ENCODE peak calls at places on chromosomes 2 and 18, in five cellular contexts. One of them, this sample, is unnamed.

GRCh38 chr2:215419769-215420470 is 15.9 kb downstream of the FN1 start:
- DNase-seq in MM.1S: no peak
- DNase-seq in lower lobe of right lung: no peak
- DNase-seq in CD4-positive, CD25-positive, alpha-beta regulatory T cell: no peak
- DNase-seq in GM23338: no peak
- DNase-seq in this sample: no peak

GRCh38 chr2:27627963-27628766 is 647 bp downstream of the CCDC121 start:
- DNase-seq in MM.1S: no peak
- DNase-seq in lower lobe of right lung: no peak
- DNase-seq in CD4-positive, CD25-positive, alpha-beta regulatory T cell: no peak
- DNase-seq in GM23338: peak; percentile 25
- DNase-seq in this sample: peak; percentile 57

GRCh38 chr2:110993557-110994231 is 127.0 kb upstream of the BCL2L11 start:
- DNase-seq in MM.1S: no peak
- DNase-seq in lower lobe of right lung: peak; percentile 64
- DNase-seq in CD4-positive, CD25-positive, alpha-beta regulatory T cell: no peak
- DNase-seq in GM23338: no peak
- DNase-seq in this sample: no peak

GRCh38 chr18:63878982-63879381 is 8.5 kb upstream of the SERPINB2 start:
- DNase-seq in MM.1S: no peak
- DNase-seq in lower lobe of right lung: no peak
- DNase-seq in CD4-positive, CD25-positive, alpha-beta regulatory T cell: no peak
- DNase-seq in GM23338: no peak
- DNase-seq in this sample: no peak

GRCh38 chr2:2806711-2807110 is 475.6 kb upstream of the MYT1L start:
- DNase-seq in MM.1S: no peak
- DNase-seq in lower lobe of right lung: no peak
- DNase-seq in CD4-positive, CD25-positive, alpha-beta regulatory T cell: no peak
- DNase-seq in GM23338: no peak
- DNase-seq in this sample: peak; percentile 55

GRCh38 chr2:81895620-81896245 is 1591.2 kb upstream of the LRRTM1 start:
- DNase-seq in MM.1S: no peak
- DNase-seq in lower lobe of right lung: no peak
- DNase-seq in CD4-positive, CD25-positive, alpha-beta regulatory T cell: no peak
- DNase-seq in GM23338: no peak
- DNase-seq in this sample: no peak

GRCh38 chr18:22683196-22683676 is 249.9 kb upstream of the RBBP8 start:
- DNase-seq in MM.1S: no peak
- DNase-seq in lower lobe of right lung: no peak
- DNase-seq in CD4-positive, CD25-positive, alpha-beta regulatory T cell: no peak
- DNase-seq in GM23338: no peak
- DNase-seq in this sample: peak; percentile 83

GRCh38 chr2:127226520-127227263 is 6.6 kb upstream of the CYP27C1 start:
- DNase-seq in MM.1S: no peak
- DNase-seq in lower lobe of right lung: peak; percentile 85
- DNase-seq in CD4-positive, CD25-positive, alpha-beta regulatory T cell: no peak
- DNase-seq in GM23338: no peak
- DNase-seq in this sample: no peak

GRCh38 chr18:60075477-60075876 is 175.7 kb downstream of the PMAIP1 start:
- DNase-seq in MM.1S: no peak
- DNase-seq in lower lobe of right lung: no peak
- DNase-seq in CD4-positive, CD25-positive, alpha-beta regulatory T cell: no peak
- DNase-seq in GM23338: peak; percentile 14
- DNase-seq in this sample: no peak

GRCh38 chr2:221423212-221423804 is 148.8 kb downstream of the EPHA4 start:
- DNase-seq in MM.1S: no peak
- DNase-seq in lower lobe of right lung: no peak
- DNase-seq in CD4-positive, CD25-positive, alpha-beta regulatory T cell: no peak
- DNase-seq in GM23338: no peak
- DNase-seq in this sample: no peak

GRCh38 chr2:27655155-27655951 is 8.1 kb downstream of the SUPT7L start:
- DNase-seq in MM.1S: no peak
- DNase-seq in lower lobe of right lung: no peak
- DNase-seq in CD4-positive, CD25-positive, alpha-beta regulatory T cell: no peak
- DNase-seq in GM23338: peak; percentile 11
- DNase-seq in this sample: no peak

DNA sequence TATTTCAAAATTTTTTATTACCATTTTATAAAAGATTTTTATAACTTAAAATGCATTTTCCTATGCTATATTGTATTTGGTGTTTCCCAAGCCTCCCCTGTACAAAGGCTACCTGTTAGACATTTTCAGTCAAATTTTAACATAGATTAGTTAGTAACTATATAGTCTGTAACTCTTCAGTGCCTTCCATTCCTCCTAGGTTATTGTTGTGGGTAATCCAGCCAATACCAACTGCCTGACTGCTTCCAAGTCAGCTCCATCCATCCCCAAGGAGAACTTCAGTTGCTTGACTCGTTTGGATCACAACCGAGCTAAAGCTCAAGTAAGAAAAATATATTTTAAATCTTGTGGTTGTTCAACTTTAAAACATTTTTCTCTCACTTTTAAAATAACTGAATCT is 10.2 kb downstream of the MDH1 start:
- DNase-seq in MM.1S: no peak
- DNase-seq in lower lobe of right lung: no peak
- DNase-seq in CD4-positive, CD25-positive, alpha-beta regulatory T cell: no peak
- DNase-seq in GM23338: no peak
- DNase-seq in this sample: no peak
- H3K36me3 ChIP-seq in MM.1S: peaks cover 21% of the 10 kb centered on the region
- H3K36me3 ChIP-seq in lower lobe of right lung: peaks cover 94% of the 10 kb centered on the region
- H3K36me3 ChIP-seq in CD4-positive, CD25-positive, alpha-beta regulatory T cell: peaks cover 78% of the 10 kb centered on the region
- H3K36me3 ChIP-seq in GM23338: peaks cover 54% of the 10 kb centered on the region
- H3K36me3 ChIP-seq in this sample: peaks cover 4% of the 10 kb centered on the region

GRCh38 chr18:62732631-62733030 is 17.3 kb downstream of the PHLPP1 start:
- DNase-seq in MM.1S: no peak
- DNase-seq in lower lobe of right lung: no peak
- DNase-seq in CD4-positive, CD25-positive, alpha-beta regulatory T cell: no peak
- DNase-seq in GM23338: no peak
- DNase-seq in this sample: no peak

GRCh38 chr18:62730926-62731325 is 15.6 kb downstream of the PHLPP1 start:
- DNase-seq in MM.1S: no peak
- DNase-seq in lower lobe of right lung: no peak
- DNase-seq in CD4-positive, CD25-positive, alpha-beta regulatory T cell: no peak
- DNase-seq in GM23338: no peak
- DNase-seq in this sample: no peak

GRCh38 chr18:62725896-62726295 is 10.6 kb downstream of the PHLPP1 start:
- DNase-seq in MM.1S: no peak
- DNase-seq in lower lobe of right lung: no peak
- DNase-seq in CD4-positive, CD25-positive, alpha-beta regulatory T cell: no peak
- DNase-seq in GM23338: no peak
- DNase-seq in this sample: no peak

GRCh38 chr18:62728254-62728653 is 12.9 kb downstream of the PHLPP1 start:
- DNase-seq in MM.1S: no peak
- DNase-seq in lower lobe of right lung: no peak
- DNase-seq in CD4-positive, CD25-positive, alpha-beta regulatory T cell: no peak
- DNase-seq in GM23338: no peak
- DNase-seq in this sample: no peak

DNA sequence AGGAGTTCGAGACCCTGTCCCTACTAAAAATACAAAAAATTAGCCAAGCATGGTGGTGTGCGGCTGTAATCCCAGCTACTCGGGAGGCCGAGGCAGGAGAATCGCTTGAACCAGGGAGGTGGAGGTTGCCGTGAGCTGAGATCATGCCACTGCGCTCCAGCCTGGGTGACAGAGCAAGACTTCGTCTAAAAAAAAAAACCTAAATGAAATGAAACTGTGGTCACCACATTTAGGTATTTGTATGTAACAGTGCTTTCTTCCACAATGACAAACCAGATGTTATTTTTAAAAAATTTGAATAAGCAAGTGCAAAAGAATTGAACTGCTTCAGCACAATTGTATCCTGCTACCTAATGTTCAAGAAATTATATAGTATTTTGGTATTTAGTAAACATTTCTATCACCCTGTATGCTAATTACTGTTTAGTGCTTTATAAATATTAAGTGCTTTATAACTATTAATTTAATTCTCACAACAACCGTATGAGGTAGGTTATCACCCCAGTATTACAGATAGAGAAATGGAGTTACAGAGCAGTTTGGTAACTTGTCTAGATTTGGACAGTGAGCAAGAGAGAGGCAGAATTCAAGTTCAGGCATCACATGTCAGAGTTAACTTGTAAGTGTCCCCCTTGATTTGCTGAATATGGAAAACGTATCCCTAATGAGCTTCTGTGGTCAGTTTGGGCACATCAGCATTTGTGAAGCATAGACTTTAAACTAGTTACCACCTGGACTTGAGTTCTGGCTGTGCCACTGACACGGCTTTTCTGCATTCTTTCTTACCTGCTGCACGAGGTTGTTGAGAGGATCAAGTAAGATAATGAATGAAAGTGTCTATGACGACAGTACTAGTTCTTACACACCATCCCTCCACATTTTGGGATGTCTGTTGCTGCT is 14.4 kb downstream of the PHLPP1 start:
- DNase-seq in MM.1S: peak; percentile 75
- DNase-seq in lower lobe of right lung: no peak
- DNase-seq in CD4-positive, CD25-positive, alpha-beta regulatory T cell: no peak
- DNase-seq in GM23338: no peak
- DNase-seq in this sample: no peak
- H3K27ac ChIP-seq in MM.1S: peak overlapping the region; percentile 42
- H3K27ac ChIP-seq in lower lobe of right lung: no peak overlapping the region
- H3K27ac ChIP-seq in CD4-positive, CD25-positive, alpha-beta regulatory T cell: no peak overlapping the region
- H3K27ac ChIP-seq in GM23338: peak overlapping the region; percentile 63
- H3K27ac ChIP-seq in this sample: no peak overlapping the region

DNA sequence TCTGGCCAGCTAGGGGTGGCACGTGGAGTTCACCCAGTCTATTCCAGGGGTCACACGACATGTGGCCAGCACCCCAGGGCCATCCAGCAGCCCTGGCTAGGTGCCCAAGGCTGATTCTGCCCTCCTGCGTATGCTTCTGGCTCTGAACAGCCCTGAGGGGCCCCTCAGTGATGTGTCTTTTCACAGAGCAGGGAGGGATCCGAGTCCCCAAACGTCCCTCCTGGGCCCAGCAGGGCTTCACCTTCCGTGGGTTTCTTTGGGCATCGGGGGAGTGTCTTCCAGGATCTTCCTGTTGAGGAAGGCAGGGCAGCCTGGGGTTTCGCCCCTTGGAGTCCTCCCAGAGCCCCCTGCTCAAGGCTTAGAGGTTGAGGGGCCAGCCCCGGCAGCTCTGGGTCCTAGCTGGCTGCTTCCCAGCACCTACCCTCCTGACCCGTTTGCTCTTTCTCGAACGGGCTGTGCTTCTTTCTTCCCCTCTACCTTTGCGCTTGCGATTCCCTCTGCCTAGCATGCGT is 165.9 kb downstream of the DYSF start:
- DNase-seq in MM.1S: no peak
- DNase-seq in lower lobe of right lung: no peak
- DNase-seq in CD4-positive, CD25-positive, alpha-beta regulatory T cell: no peak
- DNase-seq in GM23338: no peak
- DNase-seq in this sample: no peak
- H3K4me3 ChIP-seq in MM.1S: no peak overlapping the region
- H3K4me3 ChIP-seq in lower lobe of right lung: no peak overlapping the region
- H3K4me3 ChIP-seq in CD4-positive, CD25-positive, alpha-beta regulatory T cell: no peak overlapping the region
- H3K4me3 ChIP-seq in GM23338: no peak overlapping the region
- H3K4me3 ChIP-seq in this sample: no peak overlapping the region

GRCh38 chr18:13542520-13542847 is 183.9 kb downstream of the FAM210A start:
- DNase-seq in MM.1S: no peak
- DNase-seq in lower lobe of right lung: no peak
- DNase-seq in CD4-positive, CD25-positive, alpha-beta regulatory T cell: no peak
- DNase-seq in GM23338: no peak
- DNase-seq in this sample: no peak

GRCh38 chr18:13543811-13544732 is 182.3 kb downstream of the FAM210A start:
- DNase-seq in MM.1S: no peak
- DNase-seq in lower lobe of right lung: no peak
- DNase-seq in CD4-positive, CD25-positive, alpha-beta regulatory T cell: no peak
- DNase-seq in GM23338: no peak
- DNase-seq in this sample: no peak

GRCh38 chr18:13541621-13542519 is 184.5 kb downstream of the FAM210A start:
- DNase-seq in MM.1S: no peak
- DNase-seq in lower lobe of right lung: no peak
- DNase-seq in CD4-positive, CD25-positive, alpha-beta regulatory T cell: no peak
- DNase-seq in GM23338: no peak
- DNase-seq in this sample: no peak

GRCh38 chr18:13544953-13545352 is 181.4 kb downstream of the FAM210A start:
- DNase-seq in MM.1S: no peak
- DNase-seq in lower lobe of right lung: no peak
- DNase-seq in CD4-positive, CD25-positive, alpha-beta regulatory T cell: no peak
- DNase-seq in GM23338: no peak
- DNase-seq in this sample: no peak

GRCh38 chr18:13543144-13543543 is 183.2 kb downstream of the FAM210A start:
- DNase-seq in MM.1S: no peak
- DNase-seq in lower lobe of right lung: no peak
- DNase-seq in CD4-positive, CD25-positive, alpha-beta regulatory T cell: no peak
- DNase-seq in GM23338: no peak
- DNase-seq in this sample: no peak
- H3K36me3 ChIP-seq in MM.1S: no peaks in the 10 kb centered on the region
- H3K36me3 ChIP-seq in lower lobe of right lung: no peaks in the 10 kb centered on the region
- H3K36me3 ChIP-seq in CD4-positive, CD25-positive, alpha-beta regulatory T cell: peaks cover 21% of the 10 kb centered on the region
- H3K36me3 ChIP-seq in GM23338: peaks cover 3% of the 10 kb centered on the region
- H3K36me3 ChIP-seq in this sample: no peaks in the 10 kb centered on the region

DNA sequence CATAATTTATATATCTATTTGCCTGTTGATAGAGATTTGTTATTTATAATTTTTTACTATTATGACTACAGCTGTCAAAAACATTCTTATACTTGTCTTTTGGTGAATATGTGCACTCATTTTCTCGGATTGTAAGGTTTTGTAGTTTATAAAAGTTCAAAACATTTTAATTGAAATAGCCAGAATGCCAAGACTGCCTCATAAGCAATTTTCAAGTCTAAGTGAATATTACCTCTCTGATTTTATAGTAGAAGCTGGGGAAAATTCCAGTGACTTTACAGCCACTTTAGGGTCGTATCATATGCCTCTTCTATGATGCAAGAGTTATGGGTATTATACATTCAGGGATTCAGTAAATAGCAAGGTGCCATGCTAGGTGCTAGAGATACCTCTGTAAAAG is 21.0 kb downstream of the ZC3H6 start:
- DNase-seq in MM.1S: no peak
- DNase-seq in lower lobe of right lung: no peak
- DNase-seq in CD4-positive, CD25-positive, alpha-beta regulatory T cell: no peak
- DNase-seq in GM23338: no peak
- DNase-seq in this sample: no peak
- H3K27ac ChIP-seq in MM.1S: no peak overlapping the region
- H3K27ac ChIP-seq in lower lobe of right lung: no peak overlapping the region
- H3K27ac ChIP-seq in CD4-positive, CD25-positive, alpha-beta regulatory T cell: no peak overlapping the region
- H3K27ac ChIP-seq in GM23338: no peak overlapping the region
- H3K27ac ChIP-seq in this sample: no peak overlapping the region

GRCh38 chr2:174511580-174512260 is 24.9 kb upstream of the GPR155 start:
- DNase-seq in MM.1S: no peak
- DNase-seq in lower lobe of right lung: no peak
- DNase-seq in CD4-positive, CD25-positive, alpha-beta regulatory T cell: no peak
- DNase-seq in GM23338: no peak
- DNase-seq in this sample: no peak

GRCh38 chr2:174512345-174512744 is 25.5 kb upstream of the GPR155 start:
- DNase-seq in MM.1S: no peak
- DNase-seq in lower lobe of right lung: no peak
- DNase-seq in CD4-positive, CD25-positive, alpha-beta regulatory T cell: no peak
- DNase-seq in GM23338: no peak
- DNase-seq in this sample: no peak

DNA sequence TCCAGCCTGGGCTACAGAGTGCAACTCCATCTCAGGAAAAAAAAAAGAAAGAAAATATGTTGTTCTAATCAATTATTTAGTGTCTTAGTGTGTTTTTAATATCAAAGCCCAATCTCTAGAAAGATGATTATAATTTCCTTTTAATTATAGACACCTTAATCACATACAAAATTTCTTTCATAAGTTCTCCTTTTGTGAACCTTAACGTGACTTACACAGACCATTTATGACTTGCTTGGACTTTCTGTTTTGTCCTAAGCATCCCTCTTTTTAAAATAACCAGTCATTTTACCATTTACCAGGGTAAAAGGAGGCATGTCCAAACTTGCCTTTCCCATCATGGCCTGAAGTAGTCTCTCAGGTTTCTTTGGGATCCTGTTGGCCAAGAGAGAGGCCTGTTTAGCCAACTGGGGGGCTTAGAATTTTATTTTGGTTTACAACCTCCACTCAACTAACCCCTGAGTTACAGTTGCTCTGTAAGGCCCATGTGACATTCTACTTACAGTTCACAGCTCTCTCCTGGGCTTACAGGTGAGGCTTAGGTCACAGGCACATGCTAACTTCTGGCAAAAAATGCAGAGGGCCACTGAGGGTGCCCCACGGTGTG is 23.9 kb upstream of the GPR155 start:
- DNase-seq in MM.1S: no peak
- DNase-seq in lower lobe of right lung: no peak
- DNase-seq in CD4-positive, CD25-positive, alpha-beta regulatory T cell: no peak
- DNase-seq in GM23338: peak; percentile 74
- DNase-seq in this sample: no peak
- H3K4me3 ChIP-seq in MM.1S: no peak overlapping the region
- H3K4me3 ChIP-seq in lower lobe of right lung: no peak overlapping the region
- H3K4me3 ChIP-seq in CD4-positive, CD25-positive, alpha-beta regulatory T cell: no peak overlapping the region
- H3K4me3 ChIP-seq in GM23338: no peak overlapping the region
- H3K4me3 ChIP-seq in this sample: no peak overlapping the region

This sample was measured in aorta.